ENCODE peak calls at places on chromosomes 6 and 20, in six cellular contexts. One of them, this sample, is unnamed.

GRCh38 chr6:25239498-25239897 is 39.7 kb upstream of the CARMIL1 start:
- DNase-seq in GM23248: no peak
- DNase-seq in right atrium auricular region: no peak
- DNase-seq in upper lobe of right lung: no peak
- DNase-seq in Caco-2: no peak
- DNase-seq in CD14-positive monocyte: no peak
- DNase-seq in this sample: no peak

GRCh38 chr6:44800171-44800671 is 412.7 kb downstream of the CDC5L start:
- DNase-seq in right atrium auricular region: no peak
- DNase-seq in CD14-positive monocyte: no peak
- DNase-seq in upper lobe of right lung: no peak
- DNase-seq in Caco-2: no peak
- DNase-seq in GM23248: peak; percentile 51
- DNase-seq in this sample: no peak

GRCh38 chr20:49323622-49324238 is 45.9 kb upstream of the ZNFX1 start:
- DNase-seq in Caco-2: peak; percentile 70
- DNase-seq in upper lobe of right lung: no peak
- DNase-seq in CD14-positive monocyte: peak; percentile 66
- DNase-seq in right atrium auricular region: no peak
- DNase-seq in GM23248: peak; percentile 93
- DNase-seq in this sample: peak; percentile 56

GRCh38 chr6:110013396-110013795 is 35.3 kb downstream of the GPR6 start:
- DNase-seq in right atrium auricular region: no peak
- DNase-seq in upper lobe of right lung: no peak
- DNase-seq in CD14-positive monocyte: no peak
- DNase-seq in Caco-2: no peak
- DNase-seq in GM23248: no peak
- DNase-seq in this sample: no peak

GRCh38 chr6:79117752-79118151 is 39.7 kb upstream of the PHIP start:
- DNase-seq in CD14-positive monocyte: no peak
- DNase-seq in Caco-2: no peak
- DNase-seq in GM23248: no peak
- DNase-seq in right atrium auricular region: no peak
- DNase-seq in upper lobe of right lung: no peak
- DNase-seq in this sample: no peak

GRCh38 chr6:63573140-63573898 is 1.0 kb downstream of the LOC128125822 start:
- DNase-seq in upper lobe of right lung: peak; percentile 93
- DNase-seq in right atrium auricular region: peak; percentile 84
- DNase-seq in Caco-2: peak; percentile 90
- DNase-seq in GM23248: peak; percentile 86
- DNase-seq in CD14-positive monocyte: peak; percentile 59
- DNase-seq in this sample: peak; percentile 61

GRCh38 chr6:108557494-108558371 is 3.0 kb upstream of the FOXO3 start:
- DNase-seq in GM23248: peak; percentile 93
- DNase-seq in right atrium auricular region: peak; percentile 86
- DNase-seq in upper lobe of right lung: peak; percentile 90
- DNase-seq in Caco-2: peak; percentile 85
- DNase-seq in CD14-positive monocyte: peak; percentile 72
- DNase-seq in this sample: peak; percentile 69

GRCh38 chr20:42380287-42380686 is 762.1 kb upstream of the CHD6 start:
- DNase-seq in Caco-2: no peak
- DNase-seq in CD14-positive monocyte: no peak
- DNase-seq in GM23248: no peak
- DNase-seq in upper lobe of right lung: no peak
- DNase-seq in right atrium auricular region: no peak
- DNase-seq in this sample: no peak

GRCh38 chr6:134314236-134314821 is 3.6 kb downstream of the SGK1 start:
- DNase-seq in right atrium auricular region: no peak
- DNase-seq in GM23248: no peak
- DNase-seq in CD14-positive monocyte: no peak
- DNase-seq in Caco-2: no peak
- DNase-seq in upper lobe of right lung: no peak
- DNase-seq in this sample: no peak

GRCh38 chr6:43196337-43196736 is 14.3 kb downstream of the CUL9 start:
- DNase-seq in CD14-positive monocyte: no peak
- DNase-seq in GM23248: no peak
- DNase-seq in Caco-2: no peak
- DNase-seq in right atrium auricular region: no peak
- DNase-seq in upper lobe of right lung: no peak
- DNase-seq in this sample: no peak

GRCh38 chr6:166998256-166999144 is 697 bp upstream of the CEP43 start:
- DNase-seq in CD14-positive monocyte: peak; percentile 49
- DNase-seq in GM23248: peak; percentile 63
- DNase-seq in upper lobe of right lung: peak; percentile 75
- DNase-seq in right atrium auricular region: no peak
- DNase-seq in Caco-2: peak; percentile 30
- DNase-seq in this sample: peak; percentile 26

GRCh38 chr6:17392978-17393334 is 439 bp upstream of the CAP2 start:
- DNase-seq in GM23248: no peak
- DNase-seq in CD14-positive monocyte: no peak
- DNase-seq in right atrium auricular region: no peak
- DNase-seq in upper lobe of right lung: no peak
- DNase-seq in Caco-2: no peak
- DNase-seq in this sample: no peak

GRCh38 chr6:118788702-118789101 is 105.2 kb upstream of the ASF1A start:
- DNase-seq in GM23248: no peak
- DNase-seq in right atrium auricular region: peak; percentile 44
- DNase-seq in upper lobe of right lung: no peak
- DNase-seq in CD14-positive monocyte: no peak
- DNase-seq in Caco-2: no peak
- DNase-seq in this sample: no peak

GRCh38 chr6:42136508-42137191 is 5.8 kb downstream of the C6orf132 start:
- DNase-seq in Caco-2: peak; percentile 60
- DNase-seq in CD14-positive monocyte: no peak
- DNase-seq in GM23248: peak; percentile 82
- DNase-seq in right atrium auricular region: no peak
- DNase-seq in upper lobe of right lung: no peak
- DNase-seq in this sample: peak; percentile 83

GRCh38 chr6:141667580-141668309 is 465.0 kb upstream of the GJE1 start:
- DNase-seq in GM23248: peak; percentile 56
- DNase-seq in CD14-positive monocyte: no peak
- DNase-seq in right atrium auricular region: no peak
- DNase-seq in upper lobe of right lung: no peak
- DNase-seq in Caco-2: no peak
- DNase-seq in this sample: peak; percentile 15

GRCh38 chr6:10409160-10409765 is 5.6 kb downstream of the TFAP2A start:
- DNase-seq in upper lobe of right lung: no peak
- DNase-seq in CD14-positive monocyte: no peak
- DNase-seq in right atrium auricular region: no peak
- DNase-seq in GM23248: no peak
- DNase-seq in Caco-2: no peak
- DNase-seq in this sample: peak; percentile 47

GRCh38 chr6:35343835-35344550 is 1.6 kb downstream of the PPARD start:
- DNase-seq in Caco-2: no peak
- DNase-seq in CD14-positive monocyte: no peak
- DNase-seq in GM23248: no peak
- DNase-seq in right atrium auricular region: no peak
- DNase-seq in upper lobe of right lung: no peak
- DNase-seq in this sample: no peak

GRCh38 chr20:53805895-53806384 is 212.3 kb upstream of the ZNF217 start:
- DNase-seq in CD14-positive monocyte: no peak
- DNase-seq in GM23248: peak; percentile 92
- DNase-seq in upper lobe of right lung: no peak
- DNase-seq in right atrium auricular region: no peak
- DNase-seq in Caco-2: no peak
- DNase-seq in this sample: peak; percentile 91